ENCODE peak calls at places on chromosomes 2 and 18, in four cellular contexts. O, Z, V and F are unnamed samples.

GRCh38 chr18:76490701-76491171 is 4.3 kb downstream of the ZNF516 start:
- DNase-seq in Z (no peak), V (peak; percentile 81), O (peak; percentile 81), F (peak; percentile 74)

GRCh38 chr2:221561770-221562169 is 10.3 kb downstream of the EPHA4 start:
- DNase-seq in Z (no peak), O (no peak), V (no peak), F (no peak)

GRCh38 chr2:241184901-241185300 is 3.6 kb upstream of the ANO7 start:
- DNase-seq in V (no peak), O (no peak), Z (no peak), F (no peak)

GRCh38 chr2:205903549-205904129 is 182.3 kb downstream of the INO80D start:
- DNase-seq in Z (peak; percentile 17), O (no peak), V (no peak), F (no peak)

GRCh38 chr2:44291281-44292248 is 16.3 kb downstream of the SLC3A1 start:
- DNase-seq in O (peak; percentile 61), V (no peak), Z (peak; percentile 78), F (no peak)

GRCh38 chr2:66389651-66390131 is 45.2 kb upstream of the MEIS1 start:
- DNase-seq in Z (no peak), V (no peak), O (no peak), F (no peak)

GRCh38 chr18:48996901-48997463 is 46.2 kb upstream of the SMAD7 start:
- DNase-seq in O (peak; percentile 39), Z (peak; percentile 93), V (no peak), F (peak; percentile 60)

GRCh38 chr2:159605441-159606178 is 10.7 kb downstream of the BAZ2B start:
- DNase-seq in V (no peak), O (no peak), Z (no peak), F (no peak)

GRCh38 chr2:214203744-214204289 is 207.0 kb upstream of the VWC2L start:
- DNase-seq in Z (peak; percentile 1), V (no peak), O (no peak), F (no peak)

GRCh38 chr18:12293831-12294230 is 14.2 kb upstream of the TUBB6 start:
- DNase-seq in Z (no peak), O (no peak), V (no peak), F (peak; percentile 69)

GRCh38 chr2:64123740-64124139 is 20.5 kb downstream of the PELI1 start:
- DNase-seq in Z (no peak), O (no peak), V (no peak), F (no peak)

GRCh38 chr18:51537487-51537886 is 340.0 kb upstream of the MEX3C start:
- DNase-seq in Z (peak; percentile 54), V (no peak), O (no peak), F (no peak)

GRCh38 chr2:208006325-208006724 is 19.0 kb downstream of the PLEKHM3 start:
- DNase-seq in Z (no peak), O (no peak), V (no peak), F (no peak)

GRCh38 chr2:118763797-118764196 is 83.7 kb downstream of the EN1 start:
- DNase-seq in O (no peak), Z (no peak), V (no peak), F (no peak)

GRCh38 chr2:109269956-109270757 is 141.2 kb downstream of the SH3RF3 start:
- DNase-seq in Z (no peak), O (no peak), V (peak; percentile 50), F (no peak)

GRCh38 chr2:12081481-12082210 is 335.2 kb downstream of the LPIN1 start:
- DNase-seq in V (no peak), O (no peak), Z (no peak), F (no peak)

GRCh38 chr2:42918671-42919335 is 126.4 kb upstream of the HAAO start:
- DNase-seq in Z (no peak), O (no peak), V (peak; percentile 35), F (no peak)

GRCh38 chr2:189146553-189146952 is 33.0 kb downstream of the COL5A2 start:
- DNase-seq in Z (no peak), V (no peak), O (no peak), F (no peak)

GRCh38 chr2:6963727-6964126 is 46.5 kb downstream of the RNF144A start:
- DNase-seq in V (no peak), O (no peak), Z (no peak), F (no peak)

GRCh38 chr2:84861539-84861938 is 19.3 kb downstream of the TRABD2A start:
- DNase-seq in Z (no peak), O (no peak), V (no peak), F (no peak)

GRCh38 chr2:39119732-39120520 is 925 bp downstream of the SOS1 start:
- DNase-seq in O (peak; percentile 68), V (peak; percentile 69), Z (peak; percentile 64), F (no peak)

GRCh38 chr2:168357799-168358504 is 98.1 kb upstream of the CERS6 start:
- DNase-seq in O (no peak), Z (no peak), V (no peak), F (no peak)

GRCh38 chr2:174035981-174036742 is 71.0 kb upstream of the SP3 start:
- DNase-seq in O (no peak), V (peak; percentile 66), Z (peak; percentile 54), F (no peak)

GRCh38 chr2:228541794-228542193 is 360.3 kb upstream of the SPHKAP start:
- DNase-seq in Z (peak; percentile 36), O (no peak), V (no peak), F (no peak)

GRCh38 chr2:133486706-133487305 is 81.5 kb downstream of the NCKAP5 start:
- DNase-seq in Z (no peak), V (no peak), O (no peak), F (no peak)

GRCh38 chr2:25369439-25369838 is 27.7 kb upstream of the DNMT3A start:
- DNase-seq in O (no peak), Z (no peak), V (no peak), F (peak; percentile 49)

GRCh38 chr2:219286436-219287115 is 7.4 kb downstream of the DNAJB2 start:
- DNase-seq in Z (no peak), V (peak; percentile 61), O (no peak), F (peak; percentile 90)

GRCh38 chr18:77392323-77392722 is 142.7 kb downstream of the GALR1 start:
- DNase-seq in Z (peak; percentile 11), O (no peak), V (no peak), F (no peak)

GRCh38 chr2:202152104-202152771 is 79.2 kb downstream of the KIAA2012 start:
- DNase-seq in V (no peak), O (no peak), Z (no peak), F (no peak)

GRCh38 chr2:74526649-74527230 is 709 bp upstream of the DQX1 start:
- DNase-seq in Z (no peak), O (no peak), V (no peak), F (peak; percentile 50)

GRCh38 chr2:145006957-145007672 is 487.2 kb upstream of the ZEB2 start:
- DNase-seq in Z (peak; percentile 87), O (no peak), V (no peak), F (no peak)

GRCh38 chr2:61645911-61646310 is 107.8 kb upstream of the XPO1 start:
- DNase-seq in Z (peak; percentile 88), O (no peak), V (no peak), F (no peak)

GRCh38 chr2:241992753-241993152 is 123.2 kb downstream of the RTP5 start:
- DNase-seq in O (no peak), V (no peak), Z (no peak), F (no peak)

GRCh38 chr2:166343467-166343866 is 32.3 kb downstream of the SCN9A start:
- DNase-seq in O (no peak), V (no peak), Z (no peak), F (no peak)

GRCh38 chr2:234495076-234495800 is 1.6 kb downstream of the ARL4C start:
- DNase-seq in V (peak; percentile 62), O (no peak), Z (peak; percentile 38), F (no peak)

GRCh38 chr2:160347269-160347863 is 146.2 kb downstream of the RBMS1 start:
- DNase-seq in O (no peak), Z (peak; percentile 80), V (no peak), F (no peak)

GRCh38 chr2:237264480-237265219 is 149.3 kb downstream of the COL6A3 start:
- DNase-seq in V (peak; percentile 63), O (no peak), Z (peak; percentile 88), F (no peak)

GRCh38 chr2:28904295-28904694 is 9.8 kb downstream of the WDR43 start:
- DNase-seq in O (no peak), Z (peak; percentile 68), V (no peak), F (no peak)

GRCh38 chr2:85887566-85888019 is 1.2 kb downstream of the ST3GAL5 start:
- DNase-seq in V (peak; percentile 86), O (peak; percentile 65), Z (peak; percentile 43), F (no peak)
- TF ChIP-seq CTCF in V (no peak), O (no peak), Z (peak; percentile 52), F (peak; percentile 57)

DNA sequence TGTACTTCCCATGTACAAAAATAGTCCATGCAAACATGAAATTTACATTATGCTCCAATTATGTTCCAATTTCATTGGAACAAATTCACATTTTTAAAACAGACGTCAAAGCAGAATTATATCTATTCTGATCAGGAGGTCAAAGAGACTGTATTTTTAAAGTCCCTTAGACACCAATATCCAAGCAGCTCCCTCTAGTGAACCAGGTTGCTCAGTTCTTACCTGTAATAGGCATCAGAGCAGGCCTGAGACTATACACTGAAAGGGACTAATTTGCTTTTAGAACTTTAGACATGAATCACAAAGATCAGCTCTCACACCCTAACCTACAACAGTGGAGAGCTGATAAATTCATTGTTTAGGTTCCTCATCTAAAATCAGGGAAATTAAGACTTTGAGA is 273.9 kb downstream of the MBD2 start:
- DNase-seq in O (no peak), Z (no peak), V (no peak), F (no peak)
- TF ChIP-seq CTCF in O (no peak), Z (no peak), V (no peak), F (no peak)

DNA sequence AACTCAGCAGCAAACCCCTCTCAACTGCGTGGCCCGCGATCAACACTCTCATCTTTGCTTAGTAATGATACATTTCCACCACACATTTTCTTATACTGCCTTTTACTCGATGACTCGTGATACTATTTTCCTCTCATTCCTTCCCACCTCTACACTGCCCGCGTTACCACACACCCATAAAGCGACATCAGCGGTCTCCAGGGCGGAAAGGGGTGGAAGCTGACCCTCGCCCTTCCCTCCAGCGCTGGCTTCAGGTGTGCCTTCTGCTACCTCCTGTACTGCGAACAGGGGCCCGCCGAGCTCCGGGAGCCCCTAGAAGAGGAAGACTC is 1.3 kb downstream of the NETO1 start:
- DNase-seq in Z (no peak), V (no peak), O (no peak), F (no peak)
- TF ChIP-seq CTCF in Z (no peak), V (no peak), O (no peak), F (no peak)

DNA sequence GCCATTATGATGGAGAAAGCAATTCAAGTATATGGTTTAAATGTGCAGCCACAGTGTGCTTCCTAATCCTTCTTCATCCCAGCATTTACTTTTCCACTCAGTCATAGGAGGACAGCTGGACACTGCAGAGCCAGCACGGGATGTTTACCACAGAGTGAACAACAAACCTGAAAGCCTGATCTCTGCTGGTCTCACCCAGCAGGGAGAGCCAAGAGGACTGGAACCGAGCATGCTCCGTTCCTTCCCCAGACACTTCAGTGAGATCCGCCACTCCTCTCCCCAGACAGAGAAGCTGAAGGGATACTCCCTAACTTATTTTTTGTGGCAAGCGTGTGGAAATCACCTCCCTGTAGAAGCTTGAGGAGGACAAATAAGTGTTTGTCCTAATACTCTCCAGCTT is 23.2 kb upstream of the GORASP2 start:
- DNase-seq in V (no peak), Z (no peak), O (no peak), F (no peak)
- TF ChIP-seq CTCF in V (no peak), Z (no peak), O (no peak), F (no peak)

GRCh38 chr2:120463527-120463926 is 117.6 kb downstream of the INHBB start:
- DNase-seq in V (no peak), Z (no peak), O (peak; percentile 12), F (peak; percentile 66)
- TF ChIP-seq CTCF in V (no peak), Z (no peak), O (no peak), F (no peak)